ENCODE peak calls at places on chromosome 17, in ten cellular contexts. U, R, V, Q, L, D, J, G, A and Y are unnamed samples. For H3K36me3 and H3K4me1, the result is how much of the 10 kb centered on the place peaks cover.

GRCh38 chr17:69323806-69324205 is 3.1 kb downstream of the ABCA5 start:
- DNase-seq in R (no peak), A (no peak), V (no peak), U (no peak), L (no peak), D (no peak), J (no peak), G (no peak), Q (no peak), Y (no peak)

GRCh38 chr17:72338847-72339790 is 218.3 kb downstream of the SOX9 start:
- DNase-seq in J (peak), L (peak), D (no peak), R (peak), V (no peak), A (no peak), U (peak), G (peak), Q (no peak), Y (no peak)

GRCh38 chr17:35433075-35433894 is 985 bp upstream of the SLFN12 start:
- DNase-seq in L (no peak), D (no peak), U (peak), V (peak), Q (peak), G (peak), R (peak), A (peak), J (peak), Y (peak)

GRCh38 chr17:30545024-30545423 is 67.8 kb downstream of the GOSR1 start:
- DNase-seq in D (no peak), V (no peak), J (no peak), G (no peak), Q (no peak), U (no peak), A (no peak), R (no peak), L (no peak), Y (no peak)

GRCh38 chr17:77834170-77835115 is 124.1 kb upstream of the TNRC6C start:
- DNase-seq in U (peak), Q (peak), D (no peak), G (peak), L (peak), J (peak), V (peak), A (peak), R (peak), Y (peak)

GRCh38 chr17:4175921-4176802 is 33.2 kb downstream of the CYB5D2 start:
- DNase-seq in Q (peak), J (no peak), G (no peak), L (no peak), D (no peak), R (no peak), A (no peak), V (no peak), U (peak), Y (no peak)

GRCh38 chr17:74380086-74380958 is 13.0 kb downstream of the GPR142 start:
- DNase-seq in U (no peak), L (no peak), R (peak), Q (no peak), V (no peak), G (no peak), D (peak), J (no peak), A (no peak), Y (no peak)

GRCh38 chr17:7579001-7579838 is at the start of gene CD68:
- DNase-seq in D (no peak), V (peak), Q (peak), J (peak), U (peak), A (peak), G (peak), L (peak), R (peak), Y (peak)

GRCh38 chr17:51427259-51428255 is 167.2 kb downstream of the UTP18 start:
- DNase-seq in U (no peak), Q (peak), R (no peak), G (no peak), L (no peak), V (no peak), A (no peak), J (no peak), D (no peak), Y (no peak)

GRCh38 chr17:6567528-6568185 is 11.3 kb upstream of the PITPNM3 start:
- DNase-seq in R (no peak), G (peak), L (no peak), Q (peak), J (no peak), V (no peak), A (peak), D (no peak), U (no peak), Y (peak)

GRCh38 chr17:30375661-30376060 is 3.1 kb upstream of the CPD start:
- DNase-seq in Q (no peak), J (no peak), U (no peak), A (no peak), D (no peak), G (no peak), L (no peak), R (no peak), V (no peak), Y (no peak)

GRCh38 chr17:51045616-51046526 is 74.8 kb downstream of the SPAG9 start:
- DNase-seq in R (no peak), J (no peak), L (no peak), A (no peak), D (no peak), Q (no peak), U (peak), V (no peak), G (no peak), Y (no peak)

GRCh38 chr17:49676276-49676868 is 1.5 kb downstream of the SPOP start:
- DNase-seq in A (no peak), G (no peak), U (peak), R (peak), L (no peak), Q (no peak), D (no peak), J (no peak), V (peak), Y (no peak)

GRCh38 chr17:15161395-15161794 is 103.7 kb downstream of the PMP22 start:
- DNase-seq in Q (no peak), J (no peak), A (no peak), V (no peak), U (no peak), G (no peak), D (peak), L (no peak), R (no peak), Y (no peak)

GRCh38 chr17:37388266-37388665 is 12.5 kb downstream of the C17orf78 start:
- DNase-seq in J (no peak), Q (no peak), R (no peak), V (no peak), L (no peak), G (no peak), U (peak), A (no peak), D (no peak), Y (no peak)

GRCh38 chr17:8602679-8603078 is 27.8 kb downstream of the MYH10 start:
- DNase-seq in V (no peak), J (no peak), R (no peak), Q (no peak), G (no peak), D (no peak), U (no peak), L (no peak), A (no peak), Y (no peak)

GRCh38 chr17:8593276-8593675 is 37.2 kb downstream of the MYH10 start:
- DNase-seq in D (no peak), A (no peak), R (no peak), J (no peak), Q (no peak), L (no peak), V (no peak), G (no peak), U (no peak), Y (no peak)

GRCh38 chr17:8599351-8600011 is 31.0 kb downstream of the MYH10 start:
- DNase-seq in A (no peak), G (no peak), V (no peak), L (no peak), R (no peak), D (no peak), U (no peak), Q (no peak), J (no peak), Y (no peak)

GRCh38 chr17:8593830-8594229 is 36.7 kb downstream of the MYH10 start:
- DNase-seq in U (no peak), V (no peak), Q (no peak), J (no peak), D (no peak), L (no peak), R (no peak), A (no peak), G (no peak), Y (no peak)

GRCh38 chr17:8598913-8599312 is 31.6 kb downstream of the MYH10 start:
- DNase-seq in G (no peak), D (no peak), R (no peak), A (no peak), U (no peak), Q (no peak), J (no peak), L (no peak), V (no peak), Y (no peak)
- H3K36me3 ChIP-seq in G (under half), D (under half), R (under half), A (under half), U (under half), Q (under half), J (under half), L (under half), V (under half), Y (under half)

GRCh38 chr17:58476812-58477211 is 11.4 kb downstream of the HSF5 start:
- DNase-seq in G (no peak), J (no peak), Q (no peak), R (no peak), V (no peak), A (no peak), U (no peak), D (no peak), L (no peak), Y (no peak)

GRCh38 chr17:58470356-58470755 is 17.9 kb downstream of the HSF5 start:
- DNase-seq in G (no peak), D (no peak), Q (no peak), U (no peak), L (no peak), V (no peak), J (no peak), A (no peak), R (no peak), Y (no peak)

GRCh38 chr17:58475985-58476384 is 12.2 kb downstream of the HSF5 start:
- DNase-seq in D (no peak), V (no peak), Q (no peak), L (no peak), G (no peak), U (no peak), A (no peak), R (no peak), J (no peak), Y (no peak)
- TF ChIP-seq CTCF in D (no peak), V (no peak), Q (no peak), L (no peak), G (no peak), U (no peak), A (no peak), R (no peak), J (no peak), Y (no peak)

GRCh38 chr17:55728833-55729232 is 6.2 kb upstream of the TMEM100 start:
- DNase-seq in U (peak), J (no peak), A (no peak), V (peak), D (no peak), G (no peak), Q (no peak), L (no peak), R (no peak), Y (no peak)
- H3K4me1 ChIP-seq in U (under half), J (half or more), A (under half), V (under half), D (under half), G (under half), Q (under half), L (half or more), R (under half), Y (under half)

GRCh38 chr17:1060991-1061390 is 64.1 kb downstream of the TIMM22 start:
- DNase-seq in R (peak), G (peak), D (peak), L (no peak), Q (no peak), A (peak), U (peak), V (peak), J (no peak), Y (peak)
- H3K36me3 ChIP-seq in R (under half), G (under half), D (under half), L (under half), Q (under half), A (half or more), U (under half), V (under half), J (under half), Y (under half)

GRCh38 chr17:45794840-45795239 is 10.7 kb downstream of the CRHR1 start:
- DNase-seq in A (no peak), G (no peak), R (no peak), D (no peak), Q (no peak), V (no peak), J (no peak), U (no peak), L (no peak), Y (no peak)
- TF ChIP-seq CTCF in A (no peak), G (no peak), R (no peak), D (no peak), Q (no peak), V (no peak), J (no peak), U (peak), L (peak), Y (no peak)

DNA sequence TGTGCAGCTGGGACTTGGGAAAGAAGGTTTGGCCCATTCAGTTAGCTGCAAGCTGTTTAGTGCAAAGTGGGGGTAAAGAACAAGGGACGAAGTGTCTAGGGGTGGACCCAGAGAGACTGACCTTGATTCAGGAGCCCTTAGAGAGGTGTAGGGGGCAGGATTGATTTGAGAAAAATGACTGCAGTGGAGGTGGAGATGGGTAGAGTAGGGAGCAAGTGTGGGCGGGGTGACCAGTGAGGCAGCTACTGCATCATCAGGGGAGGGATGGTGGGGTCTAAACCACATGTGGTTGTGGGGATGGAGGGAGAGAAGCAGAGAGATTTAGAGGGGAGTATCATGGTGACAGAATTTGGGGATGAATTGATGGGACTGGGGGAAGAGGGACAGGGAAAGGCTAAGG is 27.2 kb upstream of the PHF12 start:
- DNase-seq in R (no peak), D (no peak), Q (no peak), J (no peak), A (no peak), U (no peak), V (no peak), G (no peak), L (no peak), Y (no peak)
- H3K4me1 ChIP-seq in R (under half), D (under half), Q (under half), J (under half), A (under half), U (under half), V (under half), G (under half), L (under half), Y (under half)